ENCODE peak calls at places on chromosomes 11 and 22, in six cellular contexts. U is HEK293T, I is cardiac muscle cell, W is T-cell, K is NT2/D1, L is AG10803. E is an unnamed sample.

GRCh38 chr11:121291896-121292502 is 572 bp upstream of the SC5D start:
- DNase-seq in U (no peak), I (peak), W (no peak), K (peak), L (no peak), E (peak)

GRCh38 chr22:38923463-38924196 is 33.8 kb upstream of the APOBEC3A start:
- DNase-seq in U (peak), I (peak), W (no peak), K (no peak), L (peak), E (peak)

GRCh38 chr22:31625661-31626426 is 36.2 kb downstream of the PISD start:
- DNase-seq in U (no peak), I (peak), W (no peak), K (peak), L (no peak), E (peak)

GRCh38 chr11:100682247-100682969 is 4.7 kb upstream of the ARHGAP42 start:
- DNase-seq in U (no peak), I (peak), W (no peak), K (no peak), L (peak), E (peak)

GRCh38 chr11:128302425-128303186 is 284.8 kb downstream of the ETS1 start:
- DNase-seq in U (no peak), I (no peak), W (peak), K (no peak), L (no peak), E (no peak)

GRCh38 chr11:33452806-33453205 is 195.6 kb downstream of the HIPK3 start:
- DNase-seq in U (no peak), I (peak), W (no peak), K (no peak), L (peak), E (peak)

GRCh38 chr11:108343714-108344113 is 120.8 kb downstream of the ATM start:
- DNase-seq in U (no peak), I (no peak), W (no peak), K (no peak), L (no peak), E (no peak)

GRCh38 chr11:83691387-83692088 is 405.4 kb upstream of the CCDC90B start:
- DNase-seq in U (no peak), I (peak), W (no peak), K (no peak), L (peak), E (peak)

GRCh38 chr11:11265994-11266606 is 87.0 kb downstream of the CSNK2A3 start:
- DNase-seq in U (peak), I (peak), W (peak), K (peak), L (no peak), E (no peak)

GRCh38 chr22:43326342-43326825 is 16.8 kb downstream of the SCUBE1 start:
- DNase-seq in U (no peak), I (no peak), W (no peak), K (no peak), L (no peak), E (no peak)

GRCh38 chr11:74492084-74492483 is 1.4 kb downstream of the LIPT2 start:
- DNase-seq in U (no peak), I (no peak), W (no peak), K (no peak), L (no peak), E (no peak)

GRCh38 chr22:39297490-39298193 is 21.8 kb downstream of the RPL3 start:
- DNase-seq in U (no peak), I (no peak), W (no peak), K (no peak), L (no peak), E (no peak)

GRCh38 chr11:44566952-44567875 is 1.8 kb downstream of the CD82 start:
- DNase-seq in U (no peak), I (no peak), W (peak), K (no peak), L (no peak), E (no peak)

GRCh38 chr11:72037554-72038311 is 39.0 kb downstream of the IL18BP start:
- DNase-seq in U (no peak), I (no peak), W (no peak), K (no peak), L (no peak), E (no peak)

GRCh38 chr11:128240546-128240945 is 346.8 kb downstream of the ETS1 start:
- DNase-seq in U (no peak), I (no peak), W (no peak), K (no peak), L (peak), E (peak)

GRCh38 chr11:76233936-76234703 is 27.8 kb upstream of the WNT11 start:
- DNase-seq in U (no peak), I (peak), W (peak), K (no peak), L (peak), E (peak)

GRCh38 chr22:19806213-19807160 is 45.9 kb downstream of the TBX1 start:
- DNase-seq in U (no peak), I (no peak), W (no peak), K (no peak), L (no peak), E (peak)

GRCh38 chr11:59285716-59286260 is 72.9 kb upstream of the OR5AN1 start:
- DNase-seq in U (no peak), I (no peak), W (no peak), K (no peak), L (no peak), E (no peak)

GRCh38 chr11:9046376-9046775 is 42.6 kb upstream of the NRIP3 start:
- DNase-seq in U (no peak), I (no peak), W (no peak), K (no peak), L (no peak), E (no peak)

GRCh38 chr11:44484211-44484610 is 81.3 kb upstream of the CD82 start:
- DNase-seq in U (peak), I (peak), W (no peak), K (peak), L (peak), E (no peak)

GRCh38 chr11:44987506-44987905 is 36.8 kb upstream of the TP53I11 start:
- DNase-seq in U (no peak), I (no peak), W (no peak), K (no peak), L (no peak), E (no peak)

GRCh38 chr11:115678942-115679341 is 174.7 kb upstream of the CADM1 start:
- DNase-seq in U (peak), I (peak), W (no peak), K (no peak), L (no peak), E (peak)

GRCh38 chr22:30857103-30857502 is 111.5 kb downstream of the MORC2 start:
- DNase-seq in U (peak), I (no peak), W (no peak), K (no peak), L (no peak), E (no peak)

GRCh38 chr11:117199916-117200812 is 994 bp downstream of the TAGLN start:
- DNase-seq in U (no peak), I (peak), W (no peak), K (no peak), L (no peak), E (no peak)

GRCh38 chr11:13101836-13102574 is 92.9 kb downstream of the RASSF10 start:
- DNase-seq in U (no peak), I (no peak), W (no peak), K (peak), L (no peak), E (no peak)

GRCh38 chr22:49503321-49503720 is 324.4 kb downstream of the BRD1 start:
- DNase-seq in U (no peak), I (no peak), W (no peak), K (no peak), L (no peak), E (no peak)

GRCh38 chr11:80293293-80293692 is 852.5 kb upstream of the TENM4 start:
- DNase-seq in U (no peak), I (no peak), W (no peak), K (no peak), L (no peak), E (no peak)

GRCh38 chr22:47064416-47064815 is 302.0 kb downstream of the TBC1D22A start:
- DNase-seq in U (no peak), I (no peak), W (no peak), K (no peak), L (no peak), E (no peak)

GRCh38 chr11:117097567-117098268 is 510 bp downstream of the SIK3 start:
- DNase-seq in U (peak), I (no peak), W (peak), K (no peak), L (peak), E (no peak)

GRCh38 chr11:32489464-32489863 is 54.1 kb upstream of the WT1 start:
- DNase-seq in U (no peak), I (no peak), W (no peak), K (no peak), L (no peak), E (no peak)

GRCh38 chr11:17313349-17314231 is 37.1 kb downstream of the NUCB2 start:
- DNase-seq in U (no peak), I (no peak), W (no peak), K (no peak), L (no peak), E (no peak)